ENCODE peak calls at places on chromosomes 5 and 9, in six cellular contexts. One of them, this sample, is unnamed. For H3K4me1, the result is how much of the 10 kb centered on the place peaks cover.

GRCh38 chr5:138655530-138656245 is 80.5 kb upstream of the HSPA9 start:
- DNase-seq in neuronal stem cell: no peak
- DNase-seq in prostate gland: no peak
- DNase-seq in heart left ventricle: peak
- DNase-seq in ovary: no peak
- DNase-seq in aorta: no peak
- DNase-seq in this sample: no peak

GRCh38 chr5:95620870-95621838 is 1.3 kb downstream of the GPR150 start:
- DNase-seq in neuronal stem cell: peak
- DNase-seq in prostate gland: no peak
- DNase-seq in heart left ventricle: peak
- DNase-seq in ovary: peak
- DNase-seq in aorta: peak
- DNase-seq in this sample: no peak

GRCh38 chr9:124652203-124652992 is 118.7 kb downstream of the NR6A1 start:
- DNase-seq in neuronal stem cell: no peak
- DNase-seq in prostate gland: no peak
- DNase-seq in heart left ventricle: peak
- DNase-seq in ovary: no peak
- DNase-seq in aorta: no peak
- DNase-seq in this sample: no peak

GRCh38 chr5:1005904-1006655 is 2.5 kb upstream of the NKD2 start:
- DNase-seq in neuronal stem cell: no peak
- DNase-seq in prostate gland: no peak
- DNase-seq in heart left ventricle: peak
- DNase-seq in ovary: peak
- DNase-seq in aorta: peak
- DNase-seq in this sample: no peak

GRCh38 chr9:70021026-70021571 is 22.5 kb upstream of the MAMDC2 start:
- DNase-seq in neuronal stem cell: no peak
- DNase-seq in prostate gland: no peak
- DNase-seq in heart left ventricle: peak
- DNase-seq in ovary: no peak
- DNase-seq in aorta: no peak
- DNase-seq in this sample: no peak

GRCh38 chr9:137381501-137382443 is 41.2 kb downstream of the EXD3 start:
- DNase-seq in neuronal stem cell: no peak
- DNase-seq in prostate gland: no peak
- DNase-seq in heart left ventricle: peak
- DNase-seq in ovary: peak
- DNase-seq in aorta: peak
- DNase-seq in this sample: no peak

GRCh38 chr9:27160636-27161035 is 51.6 kb downstream of the TEK start:
- DNase-seq in neuronal stem cell: no peak
- DNase-seq in prostate gland: no peak
- DNase-seq in heart left ventricle: no peak
- DNase-seq in ovary: no peak
- DNase-seq in aorta: no peak
- DNase-seq in this sample: no peak

GRCh38 chr9:105593145-105593544 is 35.2 kb downstream of the FKTN start:
- DNase-seq in neuronal stem cell: no peak
- DNase-seq in prostate gland: no peak
- DNase-seq in heart left ventricle: no peak
- DNase-seq in ovary: no peak
- DNase-seq in aorta: no peak
- DNase-seq in this sample: no peak

GRCh38 chr9:136052991-136053756 is 41.9 kb downstream of the NACC2 start:
- DNase-seq in neuronal stem cell: no peak
- DNase-seq in prostate gland: no peak
- DNase-seq in heart left ventricle: peak
- DNase-seq in ovary: peak
- DNase-seq in aorta: no peak
- DNase-seq in this sample: no peak

GRCh38 chr5:35306716-35307365 is 76.6 kb upstream of the PRLR start:
- DNase-seq in neuronal stem cell: no peak
- DNase-seq in prostate gland: no peak
- DNase-seq in heart left ventricle: no peak
- DNase-seq in ovary: no peak
- DNase-seq in aorta: no peak
- DNase-seq in this sample: no peak

GRCh38 chr5:83321656-83322055 is 149.9 kb upstream of the VCAN start:
- DNase-seq in neuronal stem cell: no peak
- DNase-seq in prostate gland: no peak
- DNase-seq in heart left ventricle: no peak
- DNase-seq in ovary: no peak
- DNase-seq in aorta: no peak
- DNase-seq in this sample: no peak

GRCh38 chr9:82406714-82407113 is 418.1 kb downstream of the SPATA31D1 start:
- DNase-seq in neuronal stem cell: no peak
- DNase-seq in prostate gland: no peak
- DNase-seq in heart left ventricle: no peak
- DNase-seq in ovary: no peak
- DNase-seq in aorta: no peak
- DNase-seq in this sample: no peak

GRCh38 chr5:93596676-93597441 is 13.8 kb downstream of the NR2F1 start:
- DNase-seq in neuronal stem cell: no peak
- DNase-seq in prostate gland: no peak
- DNase-seq in heart left ventricle: no peak
- DNase-seq in ovary: no peak
- DNase-seq in aorta: no peak
- DNase-seq in this sample: no peak

GRCh38 chr5:139668064-139668880 is 20.1 kb downstream of the CXXC5 start:
- DNase-seq in neuronal stem cell: no peak
- DNase-seq in prostate gland: no peak
- DNase-seq in heart left ventricle: peak
- DNase-seq in ovary: peak
- DNase-seq in aorta: no peak
- DNase-seq in this sample: no peak

GRCh38 chr9:18785604-18786003 is 247.4 kb downstream of the SAXO1 start:
- DNase-seq in neuronal stem cell: no peak
- DNase-seq in prostate gland: no peak
- DNase-seq in heart left ventricle: no peak
- DNase-seq in ovary: no peak
- DNase-seq in aorta: no peak
- DNase-seq in this sample: no peak

GRCh38 chr9:91678807-91679206 is 255.2 kb upstream of the NFIL3 start:
- DNase-seq in neuronal stem cell: no peak
- DNase-seq in prostate gland: no peak
- DNase-seq in heart left ventricle: no peak
- DNase-seq in ovary: no peak
- DNase-seq in aorta: no peak
- DNase-seq in this sample: no peak

GRCh38 chr5:158590936-158591863 is 508.5 kb downstream of the EBF1 start:
- DNase-seq in neuronal stem cell: peak
- DNase-seq in prostate gland: peak
- DNase-seq in heart left ventricle: no peak
- DNase-seq in ovary: no peak
- DNase-seq in aorta: no peak
- DNase-seq in this sample: peak

GRCh38 chr9:127835930-127836586 is 18.4 kb downstream of the ENG start:
- DNase-seq in neuronal stem cell: no peak
- DNase-seq in prostate gland: no peak
- DNase-seq in heart left ventricle: peak
- DNase-seq in ovary: peak
- DNase-seq in aorta: peak
- DNase-seq in this sample: no peak

GRCh38 chr5:3049261-3049660 is 297.8 kb upstream of the IRX2 start:
- DNase-seq in neuronal stem cell: no peak
- DNase-seq in prostate gland: no peak
- DNase-seq in heart left ventricle: no peak
- DNase-seq in ovary: no peak
- DNase-seq in aorta: no peak
- DNase-seq in this sample: no peak

GRCh38 chr9:95341262-95342011 is 23.9 kb upstream of the FANCC start:
- DNase-seq in neuronal stem cell: no peak
- DNase-seq in prostate gland: no peak
- DNase-seq in heart left ventricle: no peak
- DNase-seq in ovary: peak
- DNase-seq in aorta: no peak
- DNase-seq in this sample: no peak

GRCh38 chr9:33289501-33289900 is 815 bp upstream of the NFX1 start:
- DNase-seq in neuronal stem cell: no peak
- DNase-seq in prostate gland: no peak
- DNase-seq in heart left ventricle: no peak
- DNase-seq in ovary: peak
- DNase-seq in aorta: peak
- DNase-seq in this sample: no peak

GRCh38 chr5:38603691-38604090 is 47.2 kb upstream of the LIFR start:
- DNase-seq in neuronal stem cell: no peak
- DNase-seq in prostate gland: no peak
- DNase-seq in heart left ventricle: no peak
- DNase-seq in ovary: no peak
- DNase-seq in aorta: no peak
- DNase-seq in this sample: no peak

DNA sequence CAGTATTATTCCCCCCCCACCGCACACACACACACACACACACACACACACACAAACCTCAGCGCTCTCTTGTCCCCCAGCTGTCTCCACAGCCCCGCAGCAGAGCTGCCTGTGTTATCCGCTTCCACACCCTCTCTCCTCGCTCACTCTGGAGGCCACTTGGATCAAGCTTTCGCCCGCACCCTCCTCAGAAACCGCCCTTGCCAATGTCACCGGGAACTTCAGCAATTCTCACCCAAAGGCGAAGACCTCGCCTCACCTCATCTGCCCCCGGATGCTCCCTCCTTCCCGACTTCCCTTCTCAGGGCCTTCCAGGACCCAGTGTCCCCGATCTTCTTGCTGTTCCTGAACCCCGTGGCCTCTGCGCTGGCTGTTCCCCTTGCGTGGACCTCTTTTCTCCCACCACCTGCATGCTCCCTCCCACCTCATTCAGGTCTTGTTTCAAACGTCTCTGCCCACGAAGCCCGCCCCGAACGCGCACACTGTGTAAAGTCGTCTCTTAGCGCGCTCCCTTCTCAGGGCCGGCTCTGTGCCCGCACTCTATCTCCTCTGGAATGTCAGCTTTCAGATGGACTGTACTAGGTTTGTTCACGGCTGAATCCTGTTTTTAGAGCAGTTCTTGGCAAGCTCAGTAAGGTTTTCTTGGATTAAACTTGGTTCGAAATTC is 872 bp upstream of the TRIM7 start:
- DNase-seq in neuronal stem cell: no peak
- DNase-seq in prostate gland: no peak
- DNase-seq in heart left ventricle: peak
- DNase-seq in ovary: peak
- DNase-seq in aorta: peak
- DNase-seq in this sample: no peak
- H3K4me3 ChIP-seq in neuronal stem cell: peak
- H3K4me3 ChIP-seq in prostate gland: peak
- H3K4me3 ChIP-seq in heart left ventricle: peak
- H3K4me3 ChIP-seq in ovary: peak
- H3K4me3 ChIP-seq in aorta: peak
- H3K4me3 ChIP-seq in this sample: peak

GRCh38 chr5:119357309-119357708 is 1.5 kb downstream of the TNFAIP8 start:
- DNase-seq in neuronal stem cell: no peak
- DNase-seq in prostate gland: no peak
- DNase-seq in heart left ventricle: no peak
- DNase-seq in ovary: no peak
- DNase-seq in aorta: no peak
- DNase-seq in this sample: no peak

GRCh38 chr5:119355244-119355635 is 579 bp upstream of the TNFAIP8 start:
- DNase-seq in neuronal stem cell: no peak
- DNase-seq in prostate gland: no peak
- DNase-seq in heart left ventricle: no peak
- DNase-seq in ovary: no peak
- DNase-seq in aorta: no peak
- DNase-seq in this sample: no peak

GRCh38 chr5:119356384-119357188 is 767 bp downstream of the TNFAIP8 start:
- DNase-seq in neuronal stem cell: no peak
- DNase-seq in prostate gland: no peak
- DNase-seq in heart left ventricle: no peak
- DNase-seq in ovary: no peak
- DNase-seq in aorta: no peak
- DNase-seq in this sample: no peak

GRCh38 chr5:119354522-119355243 is 1.1 kb upstream of the TNFAIP8 start:
- DNase-seq in neuronal stem cell: no peak
- DNase-seq in prostate gland: no peak
- DNase-seq in heart left ventricle: no peak
- DNase-seq in ovary: no peak
- DNase-seq in aorta: no peak
- DNase-seq in this sample: no peak

DNA sequence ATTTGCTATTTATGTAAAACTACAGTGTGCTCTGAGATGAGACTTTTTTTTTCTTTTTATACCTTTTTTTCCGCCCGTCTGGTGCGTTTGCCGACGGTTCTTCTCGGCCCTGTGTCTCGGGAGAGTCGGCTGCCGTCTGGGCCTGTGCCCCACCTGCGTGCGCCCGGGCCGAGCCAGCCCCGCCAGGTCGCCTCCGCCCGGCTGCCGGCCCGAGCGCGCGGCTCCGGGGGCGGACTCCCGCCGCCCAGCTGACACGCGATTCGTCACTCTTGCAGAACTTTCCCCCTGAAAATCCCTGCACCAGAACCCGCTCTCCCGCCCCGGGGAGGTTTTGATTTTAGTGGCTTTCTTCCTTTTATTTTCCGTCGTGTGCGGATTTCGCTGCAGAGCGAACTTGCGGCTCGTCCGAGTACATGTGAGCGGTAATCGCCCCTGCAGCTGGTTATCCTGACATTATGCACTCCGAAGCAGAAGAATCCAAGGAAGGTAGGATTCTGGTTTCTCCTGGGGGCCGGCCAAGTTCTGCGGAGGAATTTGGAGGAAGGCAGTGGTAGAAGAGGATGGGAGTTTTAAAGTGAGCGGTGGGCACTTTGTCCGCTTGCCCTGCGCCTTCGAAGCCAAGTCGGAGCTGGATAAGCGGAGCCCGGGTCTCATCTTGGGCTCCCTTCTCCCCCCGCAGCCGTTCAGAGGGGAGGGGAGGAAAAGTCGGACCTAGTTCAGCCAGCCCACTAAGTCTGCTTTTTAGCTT is at the start of gene TNFAIP8:
- DNase-seq in neuronal stem cell: peak
- DNase-seq in prostate gland: peak
- DNase-seq in heart left ventricle: peak
- DNase-seq in ovary: peak
- DNase-seq in aorta: peak
- DNase-seq in this sample: no peak
- H3K4me1 ChIP-seq in neuronal stem cell: under half
- H3K4me1 ChIP-seq in prostate gland: under half
- H3K4me1 ChIP-seq in heart left ventricle: under half
- H3K4me1 ChIP-seq in ovary: under half
- H3K4me1 ChIP-seq in aorta: under half
- H3K4me1 ChIP-seq in this sample: under half

GRCh38 chr5:111859533-111860270 is 102.7 kb upstream of the NREP start:
- DNase-seq in neuronal stem cell: no peak
- DNase-seq in prostate gland: no peak
- DNase-seq in heart left ventricle: no peak
- DNase-seq in ovary: no peak
- DNase-seq in aorta: no peak
- DNase-seq in this sample: no peak
- H3K27ac ChIP-seq in neuronal stem cell: no peak
- H3K27ac ChIP-seq in prostate gland: no peak
- H3K27ac ChIP-seq in heart left ventricle: peak
- H3K27ac ChIP-seq in ovary: no peak
- H3K27ac ChIP-seq in aorta: no peak
- H3K27ac ChIP-seq in this sample: no peak

DNA sequence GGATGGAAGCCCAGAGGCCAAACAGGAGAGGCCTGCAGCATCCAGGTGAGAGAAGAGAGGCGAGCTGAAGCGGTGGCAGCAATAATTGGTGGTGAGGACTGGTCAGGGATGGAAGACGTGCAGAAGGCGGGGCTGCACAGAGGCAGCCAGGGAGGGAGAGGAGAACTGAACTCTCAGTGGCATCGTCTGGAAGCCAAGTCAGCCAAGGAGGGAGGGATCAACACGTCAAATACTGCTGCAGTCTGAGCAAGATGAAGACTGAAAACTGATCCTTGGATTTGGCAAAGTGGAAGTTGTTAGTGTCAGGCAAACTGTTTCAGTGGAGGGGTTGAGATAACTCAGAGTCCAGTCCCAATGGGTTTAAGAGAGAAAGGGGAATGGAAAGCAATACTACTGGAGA is 145.4 kb downstream of the CDK5RAP2 start:
- DNase-seq in neuronal stem cell: no peak
- DNase-seq in prostate gland: no peak
- DNase-seq in heart left ventricle: no peak
- DNase-seq in ovary: peak
- DNase-seq in aorta: no peak
- DNase-seq in this sample: no peak
- H3K4me3 ChIP-seq in neuronal stem cell: no peak
- H3K4me3 ChIP-seq in prostate gland: no peak
- H3K4me3 ChIP-seq in heart left ventricle: no peak
- H3K4me3 ChIP-seq in ovary: no peak
- H3K4me3 ChIP-seq in aorta: no peak
- H3K4me3 ChIP-seq in this sample: no peak